ENCODE peak calls at places on chromosome 15, in five cellular contexts. J is BJ, A is GM23338, O is K562, F is heart right ventricle. H is an unnamed sample.

GRCh38 chr15:89333011-89333860 is 1.4 kb downstream of the POLG start:
- DNase-seq in J (no peak), A (peak), O (no peak), F (no peak), H (no peak)

GRCh38 chr15:89041507-89041906 is 46.7 kb upstream of the ABHD2 start:
- DNase-seq in J (no peak), A (no peak), O (no peak), F (no peak), H (no peak)

GRCh38 chr15:65287515-65287845 is 797 bp upstream of the PARP16 start:
- DNase-seq in J (no peak), A (no peak), O (no peak), F (no peak), H (no peak)

GRCh38 chr15:57297163-57297593 is 79.1 kb upstream of the CGNL1 start:
- DNase-seq in J (no peak), A (no peak), O (no peak), F (no peak), H (no peak)

GRCh38 chr15:62124176-62124952 is 40.7 kb downstream of the C2CD4B start:
- DNase-seq in J (no peak), A (no peak), O (no peak), F (no peak), H (peak)

GRCh38 chr15:91224750-91225380 is 124.8 kb downstream of the SV2B start:
- DNase-seq in J (no peak), A (peak), O (peak), F (peak), H (peak)

GRCh38 chr15:65212097-65212496 is 824 bp upstream of the CILP start:
- DNase-seq in J (no peak), A (peak), O (peak), F (no peak), H (peak)

GRCh38 chr15:46343527-46343926 is 708.7 kb downstream of the SQOR start:
- DNase-seq in J (no peak), A (no peak), O (no peak), F (no peak), H (no peak)

GRCh38 chr15:75620776-75621536 is 4.6 kb downstream of the SNUPN start:
- DNase-seq in J (peak), A (no peak), O (no peak), F (peak), H (peak)

GRCh38 chr15:100291106-100291505 is 50.7 kb downstream of the ADAMTS17 start:
- DNase-seq in J (no peak), A (no peak), O (no peak), F (no peak), H (peak)

GRCh38 chr15:69194854-69195253 is 34.4 kb downstream of the GLCE start:
- DNase-seq in J (no peak), A (no peak), O (no peak), F (no peak), H (no peak)

GRCh38 chr15:100001405-100001804 is 268.2 kb upstream of the LYSMD4 start:
- DNase-seq in J (no peak), A (no peak), O (no peak), F (no peak), H (no peak)

GRCh38 chr15:31349233-31350141 is 22.9 kb downstream of the KLF13 start:
- DNase-seq in J (no peak), A (no peak), O (no peak), F (no peak), H (no peak)

GRCh38 chr15:30905821-30906220 is 2.1 kb downstream of the FAN1 start:
- DNase-seq in J (no peak), A (peak), O (no peak), F (no peak), H (no peak)

GRCh38 chr15:31336943-31337295 is 10.3 kb downstream of the KLF13 start:
- DNase-seq in J (no peak), A (no peak), O (no peak), F (no peak), H (no peak)

GRCh38 chr15:39595621-39596221 is 14.8 kb downstream of the THBS1 start:
- DNase-seq in J (peak), A (no peak), O (no peak), F (no peak), H (peak)

GRCh38 chr15:25244731-25245585 is 193.9 kb downstream of the UBE3A start:
- DNase-seq in J (no peak), A (no peak), O (no peak), F (peak), H (no peak)

GRCh38 chr15:24696201-24696600 is 20.6 kb downstream of the NPAP1 start:
- DNase-seq in J (no peak), A (peak), O (no peak), F (no peak), H (no peak)

GRCh38 chr15:67776600-67776999 is 48.7 kb upstream of the SKOR1 start:
- DNase-seq in J (no peak), A (no peak), O (no peak), F (no peak), H (no peak)

GRCh38 chr15:74396445-74397238 is 29.2 kb upstream of the CYP11A1 start:
- DNase-seq in J (no peak), A (no peak), O (no peak), F (no peak), H (peak)

GRCh38 chr15:74397239-74398068 is 30.0 kb upstream of the CYP11A1 start:
- DNase-seq in J (no peak), A (no peak), O (no peak), F (no peak), H (peak)

GRCh38 chr15:74394090-74394846 is 26.8 kb upstream of the CYP11A1 start:
- DNase-seq in J (no peak), A (no peak), O (no peak), F (no peak), H (no peak)

GRCh38 chr15:74396146-74396438 is 28.6 kb upstream of the CYP11A1 start:
- DNase-seq in J (no peak), A (no peak), O (no peak), F (no peak), H (peak)

GRCh38 chr15:74395319-74396145 is 28.1 kb upstream of the CYP11A1 start:
- DNase-seq in J (no peak), A (no peak), O (no peak), F (no peak), H (no peak)
- H3K4me3 ChIP-seq in J (no peak), A (no peak), O (no peak), F (no peak), H (no peak)

GRCh38 chr15:70853855-70854668 is at the start of gene LARP6:
- DNase-seq in J (no peak), A (peak), O (no peak), F (peak), H (no peak)

GRCh38 chr15:70855764-70856163 is 1.8 kb upstream of the LARP6 start:
- DNase-seq in J (no peak), A (no peak), O (no peak), F (no peak), H (no peak)

GRCh38 chr15:70856177-70856883 is 2.4 kb upstream of the LARP6 start:
- DNase-seq in J (no peak), A (no peak), O (no peak), F (no peak), H (no peak)

GRCh38 chr15:70853270-70853854 is 595 bp downstream of the LARP6 start:
- DNase-seq in J (no peak), A (peak), O (no peak), F (no peak), H (peak)

DNA sequence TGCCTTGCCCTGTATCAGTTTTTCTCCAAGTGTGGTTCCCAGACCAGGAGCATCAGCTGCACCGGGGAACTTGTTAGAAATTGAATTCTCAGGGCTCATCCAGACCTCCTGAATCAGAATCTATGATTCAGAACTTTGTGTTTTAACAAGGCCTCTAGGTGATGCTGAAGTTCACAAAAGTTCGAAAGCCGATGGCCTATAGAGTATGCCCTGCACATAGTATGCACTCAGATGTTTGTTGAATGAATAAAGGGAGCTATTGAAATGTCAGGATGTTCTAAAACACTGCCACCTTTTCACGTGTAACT is 666 bp upstream of the LARP6 start:
- DNase-seq in J (no peak), A (peak), O (no peak), F (no peak), H (peak)
- TF ChIP-seq CTCF in J (no peak), A (peak), O (no peak), F (peak), H (no peak)

GRCh38 chr15:74330861-74331408 is 36.5 kb downstream of the CYP11A1 start:
- DNase-seq in J (no peak), A (no peak), O (no peak), F (no peak), H (no peak)
- H3K4me3 ChIP-seq in J (no peak), A (no peak), O (no peak), F (no peak), H (no peak)

DNA sequence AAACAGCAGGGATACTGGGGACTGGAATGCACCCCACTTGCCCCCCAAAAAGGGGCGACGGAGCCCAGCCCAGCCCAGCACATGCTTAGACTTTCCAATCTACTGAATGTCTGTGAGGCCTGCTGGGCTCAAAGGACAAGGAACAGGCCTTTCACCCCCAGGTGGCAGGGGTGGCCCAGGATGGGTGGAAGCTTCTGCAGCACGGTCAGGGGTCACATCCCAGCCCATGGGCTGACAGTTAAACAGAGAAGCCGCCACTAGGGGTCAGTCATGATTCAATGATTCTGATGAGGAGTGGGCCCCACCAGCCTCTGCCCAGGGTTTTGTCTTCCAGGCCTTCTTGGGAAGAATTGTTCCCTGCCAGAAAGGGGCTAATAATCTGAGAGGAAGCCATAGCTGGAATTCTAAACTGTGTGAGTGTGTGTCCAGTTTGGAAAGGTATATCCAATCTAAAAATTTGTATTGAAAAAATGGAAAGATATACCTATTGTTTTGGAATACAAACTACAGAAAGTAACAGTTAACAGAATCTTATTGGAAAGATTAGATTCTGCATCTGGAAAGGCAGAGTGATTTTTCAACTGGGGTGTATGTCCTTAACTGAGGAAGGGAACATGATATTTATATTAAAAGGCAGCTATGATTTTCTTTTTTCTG is 2.2 kb downstream of the CHRNB4 start:
- DNase-seq in J (no peak), A (peak), O (peak), F (peak), H (peak)
- TF ChIP-seq CTCF in J (peak), A (peak), O (peak), F (peak), H (peak)

GRCh38 chr15:85064710-85065109 is 83.1 kb downstream of the PDE8A start:
- DNase-seq in J (no peak), A (no peak), O (no peak), F (no peak), H (no peak)

GRCh38 chr15:85063088-85063487 is 81.4 kb downstream of the PDE8A start:
- DNase-seq in J (no peak), A (no peak), O (no peak), F (no peak), H (peak)

GRCh38 chr15:85063522-85063921 is 81.9 kb downstream of the PDE8A start:
- DNase-seq in J (no peak), A (no peak), O (no peak), F (no peak), H (no peak)

GRCh38 chr15:85059734-85060133 is 78.1 kb downstream of the PDE8A start:
- DNase-seq in J (no peak), A (no peak), O (no peak), F (no peak), H (no peak)

DNA sequence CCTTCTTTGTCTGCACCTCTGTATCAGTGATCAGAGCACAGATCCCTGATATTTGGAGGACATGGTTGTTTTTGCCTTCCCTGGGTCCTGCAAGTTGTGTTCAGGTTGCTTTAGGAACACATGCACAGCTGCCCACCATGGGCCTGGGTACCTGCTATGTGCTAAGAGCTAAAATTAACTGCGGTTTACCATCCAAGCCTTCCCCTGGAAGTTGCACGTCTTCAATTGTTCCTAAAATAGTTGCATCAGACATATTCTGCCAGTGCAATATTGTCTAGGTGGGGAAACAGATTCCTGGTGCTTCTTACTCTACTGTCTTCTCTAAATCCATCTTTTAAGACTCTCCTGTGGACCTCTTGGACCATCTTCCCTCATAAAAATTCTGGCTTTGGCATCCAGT is 80.9 kb downstream of the PDE8A start:
- DNase-seq in J (no peak), A (no peak), O (no peak), F (no peak), H (no peak)
- H3K4me3 ChIP-seq in J (no peak), A (no peak), O (no peak), F (no peak), H (no peak)

H was measured in epithelial cell of esophagus.